ENCODE peak calls at places on chromosomes 3 and 15, in nine cellular contexts. S, H, I, O, Y, J, G, P and B are unnamed samples.

GRCh38 chr3:53842436-53843194 is 3.6 kb downstream of the CHDH start:
- DNase-seq in I (no peak), P (no peak), S (peak), J (peak), O (no peak), H (no peak), Y (no peak), G (no peak), B (no peak)

GRCh38 chr3:115913069-115913686 is 289.9 kb downstream of the GAP43 start:
- DNase-seq in S (peak), I (no peak), H (peak), Y (no peak), G (no peak), O (peak), P (no peak), J (no peak), B (peak)

GRCh38 chr3:151816091-151816604 is 2.2 kb downstream of the AADAC start:
- DNase-seq in O (no peak), H (no peak), P (no peak), I (no peak), G (no peak), Y (no peak), J (no peak), S (peak), B (no peak)

GRCh38 chr3:46463868-46464241 is 850 bp downstream of the LTF start:
- DNase-seq in P (no peak), G (no peak), I (no peak), O (no peak), H (no peak), Y (no peak), J (no peak), S (no peak), B (no peak)

GRCh38 chr3:34890247-34890646 is 749.1 kb upstream of the ARPP21 start:
- DNase-seq in P (no peak), G (no peak), J (no peak), I (no peak), H (no peak), Y (no peak), O (no peak), S (no peak), B (no peak)

GRCh38 chr3:64399205-64399800 is 174.0 kb upstream of the PRICKLE2 start:
- DNase-seq in S (peak), H (peak), J (peak), I (no peak), P (no peak), O (peak), G (no peak), Y (no peak), B (peak)

GRCh38 chr3:190865419-190865818 is 2.9 kb upstream of the GMNC start:
- DNase-seq in H (no peak), O (no peak), S (no peak), J (no peak), G (no peak), Y (no peak), I (no peak), P (no peak), B (no peak)

GRCh38 chr15:65092911-65093792 is 16.6 kb downstream of the KBTBD13 start:
- DNase-seq in P (no peak), I (no peak), S (no peak), G (no peak), H (no peak), Y (no peak), J (no peak), O (no peak), B (no peak)

GRCh38 chr3:123096701-123097100 is 29.9 kb downstream of the PDIA5 start:
- DNase-seq in O (peak), P (no peak), S (no peak), G (no peak), J (no peak), H (no peak), Y (no peak), I (no peak), B (no peak)

GRCh38 chr3:47018269-47018611 is 38.8 kb downstream of the NBEAL2 start:
- DNase-seq in P (no peak), G (no peak), H (no peak), J (no peak), Y (no peak), O (no peak), I (no peak), S (no peak), B (no peak)

GRCh38 chr15:44734839-44735481 is 1.4 kb upstream of the TRIM69 start:
- DNase-seq in H (no peak), P (no peak), S (no peak), O (no peak), J (no peak), G (no peak), I (no peak), Y (no peak), B (peak)

GRCh38 chr3:103866113-103866512 is 1431.3 kb downstream of the ZPLD1 start:
- DNase-seq in O (no peak), H (no peak), P (no peak), J (no peak), Y (no peak), I (no peak), G (no peak), S (no peak), B (no peak)

GRCh38 chr15:34084086-34084485 is 17.6 kb downstream of the EMC7 start:
- DNase-seq in P (no peak), O (no peak), J (no peak), H (no peak), S (no peak), G (no peak), Y (no peak), I (no peak), B (no peak)